ENCODE peak calls at places on chromosome 14, in four cellular contexts. One of them, this sample, is unnamed.
A peak's percentile ranks its signal among the peaks of the same experiment; 100 is the strongest.

GRCh38 chr14:49972199-49972671 is 79.4 kb downstream of the ARF6 start:
- DNase-seq in lower lobe of right lung: no peak
- DNase-seq in T-helper 1 cell: no peak
- DNase-seq in T-helper 9 cell: no peak
- DNase-seq in this sample: no peak

GRCh38 chr14:75910048-75910447 is 71.7 kb downstream of the TGFB3 start:
- DNase-seq in T-helper 9 cell: no peak
- DNase-seq in T-helper 1 cell: no peak
- DNase-seq in lower lobe of right lung: no peak
- DNase-seq in this sample: no peak

GRCh38 chr14:51398898-51399297 is 158.9 kb downstream of the TMX1 start:
- DNase-seq in lower lobe of right lung: no peak
- DNase-seq in T-helper 1 cell: no peak
- DNase-seq in T-helper 9 cell: no peak
- DNase-seq in this sample: no peak

GRCh38 chr14:63918411-63918810 is 65.6 kb downstream of the SYNE2 start:
- DNase-seq in lower lobe of right lung: no peak
- DNase-seq in T-helper 9 cell: no peak
- DNase-seq in T-helper 1 cell: no peak
- DNase-seq in this sample: no peak

GRCh38 chr14:69612014-69612758 is 790 bp downstream of the SUSD6 start:
- DNase-seq in lower lobe of right lung: peak; percentile 54
- DNase-seq in T-helper 1 cell: peak; percentile 45
- DNase-seq in T-helper 9 cell: peak; percentile 41
- DNase-seq in this sample: peak; percentile 80

GRCh38 chr14:71967709-71968108 is 35.5 kb downstream of the RGS6 start:
- DNase-seq in T-helper 9 cell: no peak
- DNase-seq in lower lobe of right lung: no peak
- DNase-seq in T-helper 1 cell: no peak
- DNase-seq in this sample: no peak

GRCh38 chr14:61268797-61269196 is 12.3 kb downstream of the TMEM30B start:
- DNase-seq in T-helper 9 cell: no peak
- DNase-seq in T-helper 1 cell: no peak
- DNase-seq in lower lobe of right lung: no peak
- DNase-seq in this sample: no peak

GRCh38 chr14:73143003-73143402 is 6.7 kb downstream of the PSEN1 start:
- DNase-seq in T-helper 9 cell: no peak
- DNase-seq in lower lobe of right lung: no peak
- DNase-seq in T-helper 1 cell: no peak
- DNase-seq in this sample: no peak

GRCh38 chr14:35821546-35822411 is 4.4 kb upstream of the BRMS1L start:
- DNase-seq in T-helper 9 cell: no peak
- DNase-seq in lower lobe of right lung: no peak
- DNase-seq in T-helper 1 cell: no peak
- DNase-seq in this sample: no peak

GRCh38 chr14:89767861-89768268 is 186.7 kb downstream of the EFCAB11 start:
- DNase-seq in T-helper 1 cell: peak; percentile 56
- DNase-seq in lower lobe of right lung: no peak
- DNase-seq in T-helper 9 cell: peak; percentile 34
- DNase-seq in this sample: no peak

GRCh38 chr14:76720382-76720813 is 40.9 kb upstream of the VASH1 start:
- DNase-seq in T-helper 1 cell: no peak
- DNase-seq in T-helper 9 cell: no peak
- DNase-seq in lower lobe of right lung: peak; percentile 66
- DNase-seq in this sample: peak; percentile 85

GRCh38 chr14:103057028-103057371 is 349 bp downstream of the CDC42BPB start:
- DNase-seq in T-helper 1 cell: no peak
- DNase-seq in T-helper 9 cell: no peak
- DNase-seq in lower lobe of right lung: peak; percentile 68
- DNase-seq in this sample: peak; percentile 84

GRCh38 chr14:88005978-88006851 is 1.3 kb downstream of the GPR65 start:
- DNase-seq in lower lobe of right lung: peak; percentile 47
- DNase-seq in T-helper 1 cell: peak; percentile 56
- DNase-seq in T-helper 9 cell: peak; percentile 44
- DNase-seq in this sample: no peak